ENCODE peak calls at places on chromosomes 6 and 20, in ten cellular contexts. H, K, U, M, J, N, X, Z, I and D are unnamed samples.

GRCh38 chr6:147676468-147676867 is 168.0 kb downstream of the SAMD5 start:
- DNase-seq in H (no peak), K (peak), U (no peak), M (no peak), J (no peak), N (no peak), X (no peak), Z (no peak), I (no peak), D (no peak)

GRCh38 chr6:157034433-157035230 is 257.5 kb downstream of the ARID1B start:
- DNase-seq in H (no peak), K (peak), U (no peak), M (no peak), J (no peak), N (no peak), X (no peak), Z (no peak), I (peak), D (no peak)

GRCh38 chr6:142617158-142617557 is 315.4 kb downstream of the ADGRG6 start:
- DNase-seq in H (no peak), K (no peak), U (no peak), M (no peak), J (no peak), N (no peak), X (no peak), Z (no peak), I (no peak), D (no peak)

GRCh38 chr6:106924699-106925523 is 49.6 kb downstream of the CD24 start:
- DNase-seq in H (no peak), K (no peak), U (no peak), M (no peak), J (no peak), N (peak), X (peak), Z (no peak), I (no peak), D (no peak)

GRCh38 chr6:152576525-152576924 is 60.6 kb downstream of the SYNE1 start:
- DNase-seq in H (no peak), K (no peak), U (no peak), M (no peak), J (no peak), N (no peak), X (no peak), Z (no peak), I (no peak), D (no peak)

GRCh38 chr6:79947191-79948173 is at the start of gene ELOVL4:
- DNase-seq in H (peak), K (peak), U (no peak), M (no peak), J (peak), N (peak), X (peak), Z (peak), I (peak), D (peak)

GRCh38 chr6:109455502-109456282 is at the start of gene MICAL1:
- DNase-seq in H (peak), K (peak), U (peak), M (peak), J (peak), N (peak), X (peak), Z (peak), I (peak), D (peak)

GRCh38 chr6:110590821-110591351 is 114.5 kb upstream of the SLC22A16 start:
- DNase-seq in H (no peak), K (peak), U (no peak), M (no peak), J (no peak), N (no peak), X (no peak), Z (no peak), I (no peak), D (no peak)

GRCh38 chr6:155162682-155163081 is 101.1 kb upstream of the CLDN20 start:
- DNase-seq in H (no peak), K (peak), U (no peak), M (no peak), J (no peak), N (no peak), X (no peak), Z (no peak), I (no peak), D (no peak)

GRCh38 chr6:30683980-30684338 is 2.5 kb downstream of the PPP1R18 start:
- DNase-seq in H (no peak), K (no peak), U (no peak), M (no peak), J (no peak), N (no peak), X (no peak), Z (no peak), I (no peak), D (no peak)

GRCh38 chr6:86963352-86963751 is 26.0 kb downstream of the HTR1E start:
- DNase-seq in H (no peak), K (peak), U (no peak), M (no peak), J (no peak), N (no peak), X (no peak), Z (no peak), I (no peak), D (no peak)

GRCh38 chr6:23089981-23090380 is 520.6 kb downstream of the HDGFL1 start:
- DNase-seq in H (no peak), K (no peak), U (no peak), M (no peak), J (no peak), N (no peak), X (no peak), Z (no peak), I (no peak), D (no peak)

GRCh38 chr20:21615617-21616080 is 89.8 kb upstream of the PAX1 start:
- DNase-seq in H (peak), K (peak), U (no peak), M (no peak), J (no peak), N (peak), X (peak), Z (peak), I (peak), D (peak)

GRCh38 chr6:111503660-111504059 is 20.6 kb upstream of the REV3L start:
- DNase-seq in H (no peak), K (peak), U (no peak), M (no peak), J (no peak), N (no peak), X (no peak), Z (no peak), I (no peak), D (no peak)

GRCh38 chr6:132011582-132011981 is 60.4 kb upstream of the CCN2 start:
- DNase-seq in H (no peak), K (no peak), U (no peak), M (no peak), J (no peak), N (no peak), X (no peak), Z (no peak), I (no peak), D (no peak)

GRCh38 chr6:33638581-33638980 is 17.5 kb downstream of the ITPR3 start:
- DNase-seq in H (no peak), K (no peak), U (no peak), M (no peak), J (no peak), N (peak), X (no peak), Z (no peak), I (no peak), D (no peak)

GRCh38 chr6:31110825-31111582 is 1.4 kb downstream of the C6orf15 start:
- DNase-seq in H (no peak), K (no peak), U (no peak), M (no peak), J (no peak), N (no peak), X (no peak), Z (no peak), I (no peak), D (no peak)

GRCh38 chr20:12927489-12927888 is 81.3 kb upstream of the SPTLC3 start:
- DNase-seq in H (no peak), K (peak), U (no peak), M (no peak), J (no peak), N (no peak), X (no peak), Z (no peak), I (no peak), D (no peak)

DNA sequence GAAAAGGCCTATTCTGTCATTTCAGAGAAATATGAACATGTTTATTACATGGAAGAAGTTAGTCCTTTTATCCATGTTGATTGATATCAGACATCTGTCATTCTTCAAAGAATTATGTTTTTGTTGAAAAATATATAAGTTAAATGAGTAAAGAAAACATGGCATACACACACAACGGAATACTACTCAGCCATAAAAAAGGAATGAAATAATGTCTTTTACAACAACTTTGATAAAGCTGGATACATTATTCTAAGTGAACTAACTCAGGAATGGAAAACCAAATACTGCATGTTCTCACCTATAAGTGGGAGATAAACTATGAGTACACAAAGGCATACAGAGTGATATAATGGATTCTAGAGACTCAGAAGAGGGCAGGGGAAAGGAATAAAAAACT is 9.3 kb downstream of the FKBP5 start:
- DNase-seq in H (no peak), K (no peak), U (no peak), M (no peak), J (no peak), N (no peak), X (no peak), Z (no peak), I (no peak), D (no peak)
- TF ChIP-seq CTCF in H (no peak), K (no peak), U (no peak), M (no peak), J (no peak), N (no peak), X (no peak), Z (no peak), I (no peak), D (no peak)

GRCh38 chr6:35259194-35259945 is at the start of gene ZNF76:
- DNase-seq in H (peak), K (peak), U (peak), M (peak), J (peak), N (peak), X (peak), Z (peak), I (peak), D (peak)
- TF ChIP-seq POLR2A in H (no peak), K (peak), U (no peak), M (peak), J (peak), N (no peak), X (peak), Z (peak), I (peak), D (peak)

DNA sequence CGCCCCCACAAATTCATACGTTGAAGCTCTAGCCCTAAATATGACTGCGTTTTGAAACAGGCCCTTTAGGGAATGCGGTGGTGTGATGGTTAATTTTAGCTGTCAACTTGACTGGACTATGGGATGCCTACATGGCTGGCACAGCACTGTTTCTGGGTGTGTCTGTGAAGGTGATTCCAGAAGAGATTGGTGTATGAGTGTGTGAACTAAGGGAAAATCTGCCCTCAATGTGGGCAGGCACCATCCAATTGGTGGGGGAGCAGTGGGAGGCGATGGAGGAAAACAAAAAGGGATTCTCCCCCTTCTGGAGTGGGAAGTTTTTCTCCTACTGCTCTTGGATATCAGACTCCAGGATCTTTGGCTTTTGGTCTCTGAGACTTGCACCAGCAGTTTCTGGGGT is 52.5 kb downstream of the TRPC4AP start:
- DNase-seq in H (no peak), K (no peak), U (no peak), M (no peak), J (no peak), N (no peak), X (no peak), Z (no peak), I (no peak), D (no peak)
- H3K27ac ChIP-seq in H (no peak), K (no peak), U (no peak), M (no peak), J (no peak), N (peak), X (peak), Z (no peak), I (no peak), D (no peak)

GRCh38 chr6:6007311-6008113 is 787 bp upstream of the NRN1 start:
- DNase-seq in H (no peak), K (no peak), U (no peak), M (no peak), J (no peak), N (no peak), X (no peak), Z (no peak), I (no peak), D (no peak)
- TF ChIP-seq CTCF in H (peak), K (no peak), U (no peak), M (peak), J (no peak), N (no peak), X (no peak), Z (no peak), I (no peak), D (no peak)

GRCh38 chr6:134077301-134077700 is 24.9 kb upstream of the SLC2A12 start:
- DNase-seq in H (no peak), K (peak), U (no peak), M (no peak), J (no peak), N (no peak), X (no peak), Z (no peak), I (no peak), D (no peak)

GRCh38 chr6:134073156-134073555 is 20.7 kb upstream of the SLC2A12 start:
- DNase-seq in H (no peak), K (no peak), U (no peak), M (no peak), J (no peak), N (no peak), X (no peak), Z (no peak), I (no peak), D (no peak)

GRCh38 chr6:134074151-134074712 is 21.8 kb upstream of the SLC2A12 start:
- DNase-seq in H (no peak), K (no peak), U (no peak), M (no peak), J (no peak), N (no peak), X (peak), Z (no peak), I (no peak), D (no peak)

DNA sequence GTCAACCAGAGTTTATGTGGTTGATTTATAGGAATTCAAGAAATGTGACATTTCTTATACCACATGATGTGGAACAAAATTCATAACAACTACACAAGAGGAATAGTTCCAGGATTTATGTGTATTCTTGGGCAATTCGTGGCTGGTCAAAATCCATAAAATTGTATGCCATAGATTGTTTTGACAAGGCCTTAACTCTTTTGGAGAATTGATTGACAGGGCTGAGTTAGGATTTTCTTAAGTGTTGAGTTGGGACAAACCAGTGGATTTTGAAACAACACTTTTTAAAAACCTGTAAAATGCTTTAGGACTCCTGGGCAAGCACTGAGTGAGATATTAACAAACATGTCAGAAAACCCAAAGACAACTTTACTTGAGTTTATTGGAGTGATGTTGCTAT is 19.5 kb upstream of the SLC2A12 start:
- DNase-seq in H (no peak), K (no peak), U (no peak), M (no peak), J (no peak), N (no peak), X (no peak), Z (no peak), I (no peak), D (no peak)
- TF ChIP-seq POLR2A in H (no peak), K (no peak), U (no peak), M (no peak), J (no peak), N (no peak), X (no peak), Z (no peak), I (no peak), D (no peak)

GRCh38 chr20:36473164-36473563 is 68.2 kb upstream of the MYL9 start:
- DNase-seq in H (no peak), K (no peak), U (no peak), M (no peak), J (no peak), N (no peak), X (no peak), Z (no peak), I (no peak), D (no peak)
- H3K27ac ChIP-seq in H (peak), K (no peak), U (peak), M (peak), J (peak), N (no peak), X (peak), Z (peak), I (no peak), D (peak)

DNA sequence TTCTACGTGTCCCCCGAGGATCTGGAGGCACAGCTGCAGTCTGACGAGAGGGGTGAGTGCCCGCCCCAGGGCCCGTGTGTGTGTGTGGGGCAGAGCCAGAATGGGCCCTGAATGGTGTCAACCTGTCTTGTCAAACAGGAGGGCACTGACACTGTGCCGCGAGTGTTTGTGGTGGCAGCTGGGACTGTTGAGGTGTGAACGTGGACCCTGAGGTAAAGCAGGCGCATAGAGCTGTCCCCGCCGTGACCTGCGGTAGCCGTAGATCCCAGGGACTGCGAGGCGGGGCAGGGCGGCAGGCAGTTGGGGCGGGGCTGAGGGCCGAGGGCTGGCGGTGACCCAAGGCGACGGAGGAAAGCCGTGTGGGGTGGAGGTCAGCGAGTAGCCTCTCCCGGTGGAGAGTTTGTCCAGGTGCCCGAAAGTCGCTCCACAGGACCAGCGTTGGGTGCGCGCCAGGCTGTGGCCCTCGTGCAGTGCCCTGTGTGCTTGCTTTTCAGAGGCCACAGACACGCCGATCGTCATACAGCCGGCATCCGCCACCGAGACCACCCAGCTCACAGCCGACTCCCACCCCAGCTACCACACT is 25.2 kb downstream of the UCKL1 start:
- DNase-seq in H (peak), K (no peak), U (no peak), M (no peak), J (no peak), N (peak), X (no peak), Z (no peak), I (no peak), D (no peak)
- TF ChIP-seq CTCF in H (no peak), K (no peak), U (no peak), M (no peak), J (no peak), N (no peak), X (no peak), Z (no peak), I (no peak), D (no peak)

GRCh38 chr6:82987416-82987815 is 78.2 kb downstream of the UBE3D start:
- DNase-seq in H (no peak), K (no peak), U (no peak), M (no peak), J (no peak), N (no peak), X (no peak), Z (no peak), I (no peak), D (no peak)

GRCh38 chr6:82987951-82988350 is 77.7 kb downstream of the UBE3D start:
- DNase-seq in H (no peak), K (no peak), U (no peak), M (no peak), J (no peak), N (no peak), X (no peak), Z (no peak), I (no peak), D (no peak)

GRCh38 chr6:82989891-82990290 is 75.8 kb downstream of the UBE3D start:
- DNase-seq in H (no peak), K (no peak), U (no peak), M (no peak), J (no peak), N (no peak), X (no peak), Z (no peak), I (no peak), D (no peak)

GRCh38 chr6:82984720-82985119 is 80.9 kb downstream of the UBE3D start:
- DNase-seq in H (no peak), K (no peak), U (no peak), M (no peak), J (no peak), N (no peak), X (no peak), Z (no peak), I (no peak), D (no peak)

GRCh38 chr6:82988904-82989303 is 76.7 kb downstream of the UBE3D start:
- DNase-seq in H (no peak), K (peak), U (no peak), M (no peak), J (no peak), N (no peak), X (no peak), Z (no peak), I (no peak), D (no peak)
- TF ChIP-seq POLR2A in H (no peak), K (no peak), U (no peak), M (no peak), J (no peak), N (no peak), X (no peak), Z (no peak), I (no peak), D (no peak)

GRCh38 chr6:149863596-149863845 is 638 bp downstream of the LRP11 start:
- DNase-seq in H (no peak), K (no peak), U (no peak), M (no peak), J (no peak), N (no peak), X (no peak), Z (no peak), I (no peak), D (no peak)
- H3K27ac ChIP-seq in H (peak), K (peak), U (peak), M (peak), J (peak), N (peak), X (peak), Z (peak), I (peak), D (peak)